ENCODE peak calls at places on chromosome 1, in eight cellular contexts. O is endothelial cell, I is NCI-H1930, W is GM10248, D is HCT116, J is stomach, U is Panc1, X is fibroblast of lung. N is an unnamed sample.
A peak's percentile ranks its signal among the peaks of the same experiment; 100 is the strongest.

GRCh38 chr1:77412794-77413530 is 131.1 kb downstream of the AK5 start:
- DNase-seq in O (no peak), I (no peak), W (no peak), D (no peak), J (no peak), U (no peak), X (no peak), N (no peak)

GRCh38 chr1:172342584-172343245 is 77.8 kb upstream of the C1orf105 start:
- DNase-seq in O (no peak), I (no peak), W (no peak), D (no peak), J (no peak), U (no peak), X (peak; percentile 33), N (no peak)

GRCh38 chr1:55463814-55464445 is 248.8 kb upstream of the USP24 start:
- DNase-seq in O (no peak), I (no peak), W (no peak), D (no peak), J (no peak), U (no peak), X (no peak), N (no peak)

GRCh38 chr1:50827546-50827945 is 132.5 kb downstream of the FAF1 start:
- DNase-seq in O (no peak), I (no peak), W (no peak), D (no peak), J (no peak), U (no peak), X (no peak), N (no peak)

GRCh38 chr1:183734600-183735036 is 70.3 kb upstream of the RGL1 start:
- DNase-seq in O (peak; percentile 8), I (no peak), W (no peak), D (no peak), J (no peak), U (no peak), X (peak; percentile 35), N (no peak)

GRCh38 chr1:236421022-236421421 is 26.9 kb downstream of the EDARADD start:
- DNase-seq in O (no peak), I (no peak), W (no peak), D (no peak), J (no peak), U (no peak), X (peak; percentile 2), N (peak; percentile 20)

GRCh38 chr1:221711156-221711577 is 30.7 kb downstream of the DUSP10 start:
- DNase-seq in O (no peak), I (no peak), W (no peak), D (no peak), J (no peak), U (no peak), X (no peak), N (no peak)

GRCh38 chr1:40712405-40712944 is 21.0 kb downstream of the NFYC start:
- DNase-seq in O (no peak), I (no peak), W (no peak), D (no peak), J (peak; percentile 55), U (no peak), X (no peak), N (no peak)

GRCh38 chr1:86868477-86868876 is 45.4 kb downstream of the SELENOF start:
- DNase-seq in O (no peak), I (no peak), W (no peak), D (no peak), J (no peak), U (no peak), X (peak; percentile 35), N (no peak)

GRCh38 chr1:244429818-244430217 is 21.9 kb downstream of the ADSS2 start:
- DNase-seq in O (no peak), I (no peak), W (no peak), D (no peak), J (no peak), U (no peak), X (no peak), N (no peak)

GRCh38 chr1:77925536-77925935 is 37.1 kb downstream of the NEXN start:
- DNase-seq in O (no peak), I (no peak), W (no peak), D (no peak), J (no peak), U (no peak), X (peak; percentile 66), N (no peak)

GRCh38 chr1:80910426-80910825 is 890.3 kb upstream of the ADGRL2 start:
- DNase-seq in O (no peak), I (no peak), W (no peak), D (no peak), J (no peak), U (no peak), X (no peak), N (no peak)

GRCh38 chr1:191206808-191207207 is 729.1 kb upstream of the BRINP3 start:
- DNase-seq in O (no peak), I (no peak), W (no peak), D (peak; percentile 2), J (no peak), U (no peak), X (peak; percentile 30), N (peak; percentile 8)

GRCh38 chr1:90475623-90476022 is 241.5 kb downstream of the BARHL2 start:
- DNase-seq in O (no peak), I (no peak), W (no peak), D (peak; percentile 2), J (no peak), U (peak; percentile 12), X (peak; percentile 2), N (no peak)

GRCh38 chr1:5667513-5668325 is 324.5 kb downstream of the NPHP4 start:
- DNase-seq in O (no peak), I (no peak), W (no peak), D (no peak), J (no peak), U (no peak), X (no peak), N (no peak)

GRCh38 chr1:229067546-229067945 is 203.4 kb upstream of the RAB4A start:
- DNase-seq in O (no peak), I (no peak), W (no peak), D (no peak), J (no peak), U (no peak), X (no peak), N (no peak)

GRCh38 chr1:41784516-41785279 is 134.0 kb downstream of the HIVEP3 start:
- DNase-seq in O (no peak), I (no peak), W (no peak), D (no peak), J (no peak), U (no peak), X (peak; percentile 24), N (no peak)

GRCh38 chr1:60923287-60924110 is 158.9 kb upstream of the NFIA start:
- DNase-seq in O (no peak), I (no peak), W (no peak), D (no peak), J (no peak), U (no peak), X (no peak), N (no peak)

GRCh38 chr1:10196991-10197390 is 13.4 kb upstream of the KIF1B start:
- DNase-seq in O (no peak), I (no peak), W (no peak), D (no peak), J (no peak), U (no peak), X (peak; percentile 95), N (no peak)

GRCh38 chr1:54287176-54287650 is 87.2 kb downstream of the MRPL37 start:
- DNase-seq in O (no peak), I (no peak), W (peak; percentile 56), D (no peak), J (peak; percentile 83), U (no peak), X (peak; percentile 77), N (peak; percentile 37)

GRCh38 chr1:44305962-44306422 is 49.1 kb downstream of the ERI3 start:
- DNase-seq in O (no peak), I (no peak), W (no peak), D (no peak), J (no peak), U (no peak), X (no peak), N (no peak)

GRCh38 chr1:201406831-201407406 is 7.8 kb upstream of the LAD1 start:
- DNase-seq in O (no peak), I (no peak), W (no peak), D (no peak), J (peak; percentile 33), U (no peak), X (no peak), N (no peak)

GRCh38 chr1:234214129-234214910 is 158.9 kb upstream of the COA6 start:
- DNase-seq in O (peak; percentile 37), I (no peak), W (peak; percentile 41), D (no peak), J (no peak), U (no peak), X (peak; percentile 67), N (no peak)

GRCh38 chr1:192830596-192831241 is 21.9 kb downstream of the RGS2 start:
- DNase-seq in O (no peak), I (no peak), W (no peak), D (no peak), J (no peak), U (no peak), X (no peak), N (no peak)